ENCODE peak calls at places on chromosomes 13 and 19, in eight cellular contexts. One of them, this sample, is unnamed.

GRCh38 chr19:50046649-50047503 is 21.1 kb downstream of the ZNF473 start:
- DNase-seq in stimulated activated CD8-positive, alpha-beta memory T cell treated with anti-CD3 and anti-CD28 coated beads, Interleukin-15, amount 100 ng/mL, for 4 hours: peak
- DNase-seq in Peyer's patch: peak
- DNase-seq in iPS-NIHi11: peak
- DNase-seq in NCI-H2029 treated with DMSO at 0.1 percent for 48 hours: no peak
- DNase-seq in activated naive CD8-positive, alpha-beta T cell treated with anti-CD3 and anti-CD28 coated beads, Interleukin-2, amount 50 U/mL, for 24 hours: peak
- DNase-seq in NB4: peak
- DNase-seq in ELF-1: peak
- DNase-seq in this sample: no peak

GRCh38 chr19:35938282-35939224 is 2.4 kb downstream of the LRFN3 start:
- DNase-seq in stimulated activated CD8-positive, alpha-beta memory T cell treated with anti-CD3 and anti-CD28 coated beads, Interleukin-15, amount 100 ng/mL, for 4 hours: no peak
- DNase-seq in Peyer's patch: no peak
- DNase-seq in iPS-NIHi11: no peak
- DNase-seq in NCI-H2029 treated with DMSO at 0.1 percent for 48 hours: no peak
- DNase-seq in activated naive CD8-positive, alpha-beta T cell treated with anti-CD3 and anti-CD28 coated beads, Interleukin-2, amount 50 U/mL, for 24 hours: no peak
- DNase-seq in NB4: no peak
- DNase-seq in ELF-1: no peak
- DNase-seq in this sample: no peak

GRCh38 chr19:47135156-47135555 is 4.5 kb downstream of the SAE1 start:
- DNase-seq in stimulated activated CD8-positive, alpha-beta memory T cell treated with anti-CD3 and anti-CD28 coated beads, Interleukin-15, amount 100 ng/mL, for 4 hours: no peak
- DNase-seq in Peyer's patch: no peak
- DNase-seq in iPS-NIHi11: no peak
- DNase-seq in NCI-H2029 treated with DMSO at 0.1 percent for 48 hours: no peak
- DNase-seq in activated naive CD8-positive, alpha-beta T cell treated with anti-CD3 and anti-CD28 coated beads, Interleukin-2, amount 50 U/mL, for 24 hours: no peak
- DNase-seq in NB4: no peak
- DNase-seq in ELF-1: no peak
- DNase-seq in this sample: no peak

GRCh38 chr13:96984061-96984508 is 10.2 kb downstream of the OXGR1 start:
- DNase-seq in stimulated activated CD8-positive, alpha-beta memory T cell treated with anti-CD3 and anti-CD28 coated beads, Interleukin-15, amount 100 ng/mL, for 4 hours: no peak
- DNase-seq in Peyer's patch: no peak
- DNase-seq in iPS-NIHi11: peak
- DNase-seq in NCI-H2029 treated with DMSO at 0.1 percent for 48 hours: peak
- DNase-seq in activated naive CD8-positive, alpha-beta T cell treated with anti-CD3 and anti-CD28 coated beads, Interleukin-2, amount 50 U/mL, for 24 hours: no peak
- DNase-seq in NB4: no peak
- DNase-seq in ELF-1: peak
- DNase-seq in this sample: peak

GRCh38 chr13:40210865-40211585 is 455.4 kb downstream of the FOXO1 start:
- DNase-seq in stimulated activated CD8-positive, alpha-beta memory T cell treated with anti-CD3 and anti-CD28 coated beads, Interleukin-15, amount 100 ng/mL, for 4 hours: no peak
- DNase-seq in Peyer's patch: no peak
- DNase-seq in iPS-NIHi11: no peak
- DNase-seq in NCI-H2029 treated with DMSO at 0.1 percent for 48 hours: no peak
- DNase-seq in activated naive CD8-positive, alpha-beta T cell treated with anti-CD3 and anti-CD28 coated beads, Interleukin-2, amount 50 U/mL, for 24 hours: no peak
- DNase-seq in NB4: no peak
- DNase-seq in ELF-1: no peak
- DNase-seq in this sample: no peak

GRCh38 chr13:98276486-98276885 is 99.4 kb upstream of the RNF113B start:
- DNase-seq in stimulated activated CD8-positive, alpha-beta memory T cell treated with anti-CD3 and anti-CD28 coated beads, Interleukin-15, amount 100 ng/mL, for 4 hours: no peak
- DNase-seq in Peyer's patch: no peak
- DNase-seq in iPS-NIHi11: no peak
- DNase-seq in NCI-H2029 treated with DMSO at 0.1 percent for 48 hours: no peak
- DNase-seq in activated naive CD8-positive, alpha-beta T cell treated with anti-CD3 and anti-CD28 coated beads, Interleukin-2, amount 50 U/mL, for 24 hours: no peak
- DNase-seq in NB4: no peak
- DNase-seq in ELF-1: no peak
- DNase-seq in this sample: no peak

GRCh38 chr13:60583911-60584753 is 187.1 kb downstream of the TDRD3 start:
- DNase-seq in stimulated activated CD8-positive, alpha-beta memory T cell treated with anti-CD3 and anti-CD28 coated beads, Interleukin-15, amount 100 ng/mL, for 4 hours: no peak
- DNase-seq in Peyer's patch: no peak
- DNase-seq in iPS-NIHi11: peak
- DNase-seq in NCI-H2029 treated with DMSO at 0.1 percent for 48 hours: no peak
- DNase-seq in activated naive CD8-positive, alpha-beta T cell treated with anti-CD3 and anti-CD28 coated beads, Interleukin-2, amount 50 U/mL, for 24 hours: no peak
- DNase-seq in NB4: peak
- DNase-seq in ELF-1: peak
- DNase-seq in this sample: no peak

GRCh38 chr19:32053366-32053765 is 292.0 kb upstream of the ZNF507 start:
- DNase-seq in stimulated activated CD8-positive, alpha-beta memory T cell treated with anti-CD3 and anti-CD28 coated beads, Interleukin-15, amount 100 ng/mL, for 4 hours: no peak
- DNase-seq in Peyer's patch: no peak
- DNase-seq in iPS-NIHi11: no peak
- DNase-seq in NCI-H2029 treated with DMSO at 0.1 percent for 48 hours: no peak
- DNase-seq in activated naive CD8-positive, alpha-beta T cell treated with anti-CD3 and anti-CD28 coated beads, Interleukin-2, amount 50 U/mL, for 24 hours: no peak
- DNase-seq in NB4: no peak
- DNase-seq in ELF-1: no peak
- DNase-seq in this sample: no peak

GRCh38 chr19:14889994-14890393 is 4.1 kb upstream of the OR7A17 start:
- DNase-seq in stimulated activated CD8-positive, alpha-beta memory T cell treated with anti-CD3 and anti-CD28 coated beads, Interleukin-15, amount 100 ng/mL, for 4 hours: no peak
- DNase-seq in Peyer's patch: no peak
- DNase-seq in iPS-NIHi11: no peak
- DNase-seq in NCI-H2029 treated with DMSO at 0.1 percent for 48 hours: no peak
- DNase-seq in activated naive CD8-positive, alpha-beta T cell treated with anti-CD3 and anti-CD28 coated beads, Interleukin-2, amount 50 U/mL, for 24 hours: no peak
- DNase-seq in NB4: no peak
- DNase-seq in ELF-1: no peak
- DNase-seq in this sample: no peak

GRCh38 chr13:20902438-20903163 is at the start of gene XPO4:
- DNase-seq in stimulated activated CD8-positive, alpha-beta memory T cell treated with anti-CD3 and anti-CD28 coated beads, Interleukin-15, amount 100 ng/mL, for 4 hours: peak
- DNase-seq in Peyer's patch: peak
- DNase-seq in iPS-NIHi11: peak
- DNase-seq in NCI-H2029 treated with DMSO at 0.1 percent for 48 hours: peak
- DNase-seq in activated naive CD8-positive, alpha-beta T cell treated with anti-CD3 and anti-CD28 coated beads, Interleukin-2, amount 50 U/mL, for 24 hours: peak
- DNase-seq in NB4: peak
- DNase-seq in ELF-1: peak
- DNase-seq in this sample: peak

GRCh38 chr13:46668302-46668720 is 115.3 kb downstream of the LRCH1 start:
- DNase-seq in stimulated activated CD8-positive, alpha-beta memory T cell treated with anti-CD3 and anti-CD28 coated beads, Interleukin-15, amount 100 ng/mL, for 4 hours: no peak
- DNase-seq in Peyer's patch: no peak
- DNase-seq in iPS-NIHi11: no peak
- DNase-seq in NCI-H2029 treated with DMSO at 0.1 percent for 48 hours: no peak
- DNase-seq in activated naive CD8-positive, alpha-beta T cell treated with anti-CD3 and anti-CD28 coated beads, Interleukin-2, amount 50 U/mL, for 24 hours: no peak
- DNase-seq in NB4: no peak
- DNase-seq in ELF-1: no peak
- DNase-seq in this sample: no peak

GRCh38 chr13:66162470-66162869 is 1067.7 kb downstream of the PCDH9 start:
- DNase-seq in stimulated activated CD8-positive, alpha-beta memory T cell treated with anti-CD3 and anti-CD28 coated beads, Interleukin-15, amount 100 ng/mL, for 4 hours: no peak
- DNase-seq in Peyer's patch: no peak
- DNase-seq in iPS-NIHi11: no peak
- DNase-seq in NCI-H2029 treated with DMSO at 0.1 percent for 48 hours: no peak
- DNase-seq in activated naive CD8-positive, alpha-beta T cell treated with anti-CD3 and anti-CD28 coated beads, Interleukin-2, amount 50 U/mL, for 24 hours: no peak
- DNase-seq in NB4: no peak
- DNase-seq in ELF-1: no peak
- DNase-seq in this sample: no peak

GRCh38 chr19:48330012-48330681 is 4.8 kb downstream of the EMP3 start:
- DNase-seq in stimulated activated CD8-positive, alpha-beta memory T cell treated with anti-CD3 and anti-CD28 coated beads, Interleukin-15, amount 100 ng/mL, for 4 hours: peak
- DNase-seq in Peyer's patch: peak
- DNase-seq in iPS-NIHi11: peak
- DNase-seq in NCI-H2029 treated with DMSO at 0.1 percent for 48 hours: peak
- DNase-seq in activated naive CD8-positive, alpha-beta T cell treated with anti-CD3 and anti-CD28 coated beads, Interleukin-2, amount 50 U/mL, for 24 hours: peak
- DNase-seq in NB4: peak
- DNase-seq in ELF-1: peak
- DNase-seq in this sample: peak

GRCh38 chr13:33153421-33154381 is 131.9 kb downstream of the STARD13 start:
- DNase-seq in stimulated activated CD8-positive, alpha-beta memory T cell treated with anti-CD3 and anti-CD28 coated beads, Interleukin-15, amount 100 ng/mL, for 4 hours: no peak
- DNase-seq in Peyer's patch: no peak
- DNase-seq in iPS-NIHi11: no peak
- DNase-seq in NCI-H2029 treated with DMSO at 0.1 percent for 48 hours: no peak
- DNase-seq in activated naive CD8-positive, alpha-beta T cell treated with anti-CD3 and anti-CD28 coated beads, Interleukin-2, amount 50 U/mL, for 24 hours: no peak
- DNase-seq in NB4: no peak
- DNase-seq in ELF-1: peak
- DNase-seq in this sample: no peak

GRCh38 chr19:55103190-55103589 is 14.2 kb downstream of the PPP1R12C start:
- DNase-seq in stimulated activated CD8-positive, alpha-beta memory T cell treated with anti-CD3 and anti-CD28 coated beads, Interleukin-15, amount 100 ng/mL, for 4 hours: no peak
- DNase-seq in Peyer's patch: no peak
- DNase-seq in iPS-NIHi11: no peak
- DNase-seq in NCI-H2029 treated with DMSO at 0.1 percent for 48 hours: no peak
- DNase-seq in activated naive CD8-positive, alpha-beta T cell treated with anti-CD3 and anti-CD28 coated beads, Interleukin-2, amount 50 U/mL, for 24 hours: no peak
- DNase-seq in NB4: no peak
- DNase-seq in ELF-1: no peak
- DNase-seq in this sample: no peak

GRCh38 chr13:102597029-102598015 is 536 bp downstream of the TPP2 start:
- DNase-seq in stimulated activated CD8-positive, alpha-beta memory T cell treated with anti-CD3 and anti-CD28 coated beads, Interleukin-15, amount 100 ng/mL, for 4 hours: no peak
- DNase-seq in Peyer's patch: peak
- DNase-seq in iPS-NIHi11: peak
- DNase-seq in NCI-H2029 treated with DMSO at 0.1 percent for 48 hours: no peak
- DNase-seq in activated naive CD8-positive, alpha-beta T cell treated with anti-CD3 and anti-CD28 coated beads, Interleukin-2, amount 50 U/mL, for 24 hours: peak
- DNase-seq in NB4: peak
- DNase-seq in ELF-1: peak
- DNase-seq in this sample: no peak

GRCh38 chr19:35055715-35056179 is 14.2 kb downstream of the HPN start:
- DNase-seq in stimulated activated CD8-positive, alpha-beta memory T cell treated with anti-CD3 and anti-CD28 coated beads, Interleukin-15, amount 100 ng/mL, for 4 hours: no peak
- DNase-seq in Peyer's patch: no peak
- DNase-seq in iPS-NIHi11: peak
- DNase-seq in NCI-H2029 treated with DMSO at 0.1 percent for 48 hours: no peak
- DNase-seq in activated naive CD8-positive, alpha-beta T cell treated with anti-CD3 and anti-CD28 coated beads, Interleukin-2, amount 50 U/mL, for 24 hours: no peak
- DNase-seq in NB4: no peak
- DNase-seq in ELF-1: peak
- DNase-seq in this sample: no peak

GRCh38 chr13:106796280-106797047 is 228.5 kb upstream of the ARGLU1 start:
- DNase-seq in stimulated activated CD8-positive, alpha-beta memory T cell treated with anti-CD3 and anti-CD28 coated beads, Interleukin-15, amount 100 ng/mL, for 4 hours: no peak
- DNase-seq in Peyer's patch: no peak
- DNase-seq in iPS-NIHi11: peak
- DNase-seq in NCI-H2029 treated with DMSO at 0.1 percent for 48 hours: no peak
- DNase-seq in activated naive CD8-positive, alpha-beta T cell treated with anti-CD3 and anti-CD28 coated beads, Interleukin-2, amount 50 U/mL, for 24 hours: no peak
- DNase-seq in NB4: no peak
- DNase-seq in ELF-1: peak
- DNase-seq in this sample: no peak

This sample was measured in spleen.